ENCODE peak calls at places on chromosomes 16 and 17, in ten cellular contexts. S is mesendoderm; Y is HCEC 1CT; H is substantia nigra; K is effector CD4-positive, alpha-beta T cell; I is stimulated activated CD8-positive, alpha-beta memory T cell treated with anti-CD3 and anti-CD28 coated beads, Interleukin-7, amount 100 ng/mL, for 1 hour; Q is hypothalamus; F is activated T-cell treated with anti-CD3 and anti-CD28 coated beads, Interleukin-2, amount 50 U/mL, for 72 hours; R is HAP-1; B is CD4-positive, CD25-positive, alpha-beta regulatory T cell. X is an unnamed sample.

GRCh38 chr16:61887903-61888302 is 148.3 kb downstream of the CDH8 start:
- DNase-seq in S (peak; percentile 91), I (no peak), Q (no peak), K (no peak), Y (no peak), B (no peak), R (no peak), H (no peak), F (no peak), X (peak; percentile 69)

GRCh38 chr17:78919816-78920516 is 5.2 kb downstream of the TIMP2 start:
- DNase-seq in H (no peak), Q (no peak), R (no peak), I (no peak), K (no peak), F (no peak), Y (no peak), S (no peak), B (no peak), X (no peak)

GRCh38 chr17:62653831-62654829 is 26.7 kb downstream of the MRC2 start:
- DNase-seq in Q (no peak), Y (peak; percentile 73), I (no peak), B (no peak), K (no peak), R (no peak), H (no peak), F (peak; percentile 11), S (peak; percentile 71), X (peak; percentile 74)

GRCh38 chr16:17448640-17449638 is 21.8 kb downstream of the XYLT1 start:
- DNase-seq in B (no peak), F (no peak), K (peak; percentile 12), R (no peak), I (no peak), H (no peak), Q (no peak), S (no peak), Y (no peak), X (no peak)

GRCh38 chr17:45406107-45406506 is 26.6 kb downstream of the ARHGAP27 start:
- DNase-seq in Y (no peak), I (no peak), F (no peak), K (no peak), S (no peak), B (no peak), H (no peak), R (no peak), Q (no peak), X (peak; percentile 50)

GRCh38 chr16:46972971-46973456 is 460 bp downstream of the DNAJA2 start:
- DNase-seq in K (peak; percentile 38), Q (peak; percentile 30), R (no peak), H (no peak), S (peak; percentile 57), Y (peak; percentile 11), B (peak; percentile 39), I (peak; percentile 6), F (peak; percentile 74), X (peak; percentile 76)

GRCh38 chr16:80300876-80301275 is 239.9 kb upstream of the DYNLRB2 start:
- DNase-seq in B (no peak), H (no peak), F (no peak), K (no peak), Y (no peak), I (no peak), Q (no peak), R (no peak), S (peak; percentile 65), X (no peak)

GRCh38 chr17:49963277-49963625 is 5.7 kb upstream of the DLX4 start:
- DNase-seq in B (no peak), F (no peak), H (no peak), K (no peak), I (no peak), Y (no peak), S (peak; percentile 25), R (no peak), Q (no peak), X (no peak)

GRCh38 chr17:37726248-37726647 is 18.6 kb downstream of the HNF1B start:
- DNase-seq in H (no peak), I (no peak), K (no peak), F (no peak), Y (no peak), B (no peak), S (no peak), R (no peak), Q (no peak), X (no peak)

GRCh38 chr17:3762922-3763776 is 37.8 kb downstream of the ITGAE start:
- DNase-seq in F (peak; percentile 77), K (no peak), B (no peak), R (no peak), I (no peak), Y (no peak), S (no peak), H (no peak), Q (no peak), X (no peak)

GRCh38 chr16:69309316-69309715 is 1.8 kb upstream of the VPS4A start:
- DNase-seq in H (peak; percentile 41), Y (no peak), Q (peak; percentile 28), R (no peak), B (no peak), S (no peak), F (no peak), I (no peak), K (no peak), X (no peak)

GRCh38 chr17:76840884-76841775 is 27.1 kb upstream of the MGAT5B start:
- DNase-seq in B (no peak), F (no peak), Y (no peak), H (no peak), Q (no peak), R (peak; percentile 43), K (no peak), I (no peak), S (peak; percentile 41), X (peak; percentile 83)

GRCh38 chr17:41772586-41773189 is 13.8 kb downstream of the JUP start:
- DNase-seq in R (no peak), K (no peak), B (no peak), F (no peak), S (no peak), Y (no peak), H (no peak), I (no peak), Q (no peak), X (no peak)

GRCh38 chr17:9032151-9032550 is 10.8 kb downstream of the NTN1 start:
- DNase-seq in S (no peak), F (no peak), K (no peak), I (no peak), R (no peak), B (no peak), Y (no peak), H (no peak), Q (no peak), X (peak; percentile 43)

GRCh38 chr16:27305342-27305741 is 8.4 kb upstream of the IL4R start:
- DNase-seq in S (no peak), B (no peak), R (no peak), Q (no peak), Y (no peak), I (no peak), H (no peak), K (no peak), F (no peak), X (no peak)

GRCh38 chr17:79927136-79927661 is 88.0 kb upstream of the CBX4 start:
- DNase-seq in Y (no peak), R (no peak), K (no peak), F (no peak), S (no peak), H (no peak), I (no peak), B (no peak), Q (no peak), X (no peak)

GRCh38 chr17:494601-495195 is 142.1 kb upstream of the RPH3AL start:
- DNase-seq in Y (no peak), H (no peak), Q (no peak), F (no peak), S (no peak), I (no peak), B (no peak), K (no peak), R (no peak), X (no peak)

GRCh38 chr16:81560979-81561657 is 116.5 kb downstream of the CMIP start:
- DNase-seq in F (no peak), Y (peak; percentile 29), S (no peak), I (no peak), H (no peak), B (no peak), Q (no peak), R (no peak), K (no peak), X (no peak)

GRCh38 chr16:51164167-51164566 is 13.1 kb upstream of the SALL1 start:
- DNase-seq in H (no peak), F (no peak), I (no peak), K (no peak), R (no peak), B (no peak), Y (no peak), Q (no peak), S (no peak), X (no peak)

GRCh38 chr16:3963886-3964685 is 83.6 kb upstream of the CREBBP start:
- DNase-seq in K (no peak), Q (no peak), I (no peak), B (no peak), H (no peak), S (no peak), Y (no peak), F (no peak), R (no peak), X (no peak)

GRCh38 chr16:81592353-81592866 is 147.8 kb downstream of the CMIP start:
- DNase-seq in F (no peak), S (no peak), Q (no peak), I (no peak), H (no peak), Y (no peak), K (no peak), R (no peak), B (no peak), X (no peak)

GRCh38 chr17:12940699-12941098 is 77.1 kb downstream of the ELAC2 start:
- DNase-seq in I (no peak), Q (no peak), H (no peak), B (no peak), S (no peak), K (no peak), F (no peak), R (no peak), Y (no peak), X (no peak)

GRCh38 chr17:72725432-72726068 is 366.9 kb downstream of the SLC39A11 start:
- DNase-seq in R (peak; percentile 69), B (peak; percentile 11), F (peak; percentile 62), H (no peak), Y (peak; percentile 57), S (peak; percentile 69), K (peak; percentile 4), Q (peak; percentile 6), I (no peak), X (peak; percentile 90)

GRCh38 chr17:77164483-77165030 is 23.8 kb downstream of the SEC14L1 start:
- DNase-seq in R (peak; percentile 64), B (no peak), S (no peak), H (no peak), Y (no peak), K (no peak), Q (no peak), I (no peak), F (no peak), X (no peak)

GRCh38 chr17:78736526-78737079 is 45.5 kb downstream of the CYTH1 start:
- DNase-seq in Q (no peak), K (peak; percentile 64), S (peak; percentile 72), F (peak; percentile 64), R (no peak), Y (no peak), B (peak; percentile 60), I (no peak), H (no peak), X (peak; percentile 94)

GRCh38 chr17:6460531-6461161 is 16.4 kb downstream of the PIMREG start:
- DNase-seq in K (no peak), Q (no peak), B (no peak), R (no peak), Y (no peak), F (no peak), S (no peak), I (no peak), H (no peak), X (no peak)

X was measured in endodermal cell.